ENCODE peak calls at places on chromosome 9, in four cellular contexts. M is fibroblast of lung, E is NCI-H345, X is NCI-H187 treated with DMSO at 0.1 percent for 48 hours. L is an unnamed sample.

GRCh38 chr9:88387035-88387732 is 1.1 kb upstream of the SPIN1 start:
- DNase-seq in X (no peak), M (peak; percentile 51), E (peak; percentile 49), L (peak; percentile 21)

GRCh38 chr9:21974542-21975409 is 19.4 kb downstream of the CDKN2A start:
- DNase-seq in E (peak; percentile 89), X (peak; percentile 10), M (no peak), L (peak; percentile 84)

GRCh38 chr9:79809931-79810330 is 238.2 kb downstream of the TLE4 start:
- DNase-seq in X (no peak), E (no peak), M (peak; percentile 84), L (peak; percentile 78)

GRCh38 chr9:108512426-108513173 is 343.2 kb downstream of the ACTL7B start:
- DNase-seq in E (no peak), X (no peak), M (no peak), L (no peak)

GRCh38 chr9:95506692-95507455 is 9.9 kb downstream of the PTCH1 start:
- DNase-seq in M (peak; percentile 61), X (no peak), E (peak; percentile 40), L (peak; percentile 51)

GRCh38 chr9:115395511-115396021 is 277.6 kb upstream of the TNC start:
- DNase-seq in E (peak; percentile 76), X (no peak), M (no peak), L (peak; percentile 53)

GRCh38 chr9:106860731-106861584 is 2.0 kb upstream of the ZNF462 start:
- DNase-seq in M (peak; percentile 56), E (no peak), X (no peak), L (peak; percentile 14)

GRCh38 chr9:137411670-137412380 is 11.1 kb downstream of the EXD3 start:
- DNase-seq in M (peak; percentile 85), E (no peak), X (no peak), L (peak; percentile 91)

GRCh38 chr9:136856078-136856474 is 3.9 kb downstream of the MAMDC4 start:
- DNase-seq in X (no peak), M (no peak), E (no peak), L (no peak)

GRCh38 chr9:21788752-21789151 is 13.7 kb upstream of the MTAP start:
- DNase-seq in E (no peak), M (peak; percentile 24), X (no peak), L (no peak)

GRCh38 chr9:134624119-134624826 is 17.3 kb upstream of the COL5A1 start:
- DNase-seq in X (no peak), E (no peak), M (peak; percentile 47), L (no peak)

GRCh38 chr9:127940598-127940997 is 2.9 kb upstream of the DPM2 start:
- DNase-seq in E (no peak), X (no peak), M (no peak), L (no peak)

GRCh38 chr9:37582548-37583157 is 6.5 kb upstream of the FBXO10 start:
- DNase-seq in M (peak; percentile 83), X (no peak), E (peak; percentile 17), L (no peak)

GRCh38 chr9:129497837-129498450 is 123.0 kb downstream of the C9orf50 start:
- DNase-seq in M (no peak), E (no peak), X (no peak), L (no peak)

GRCh38 chr9:89870207-89870606 is 265.4 kb downstream of the GADD45G start:
- DNase-seq in X (no peak), E (no peak), M (peak; percentile 19), L (no peak)

GRCh38 chr9:107593224-107593870 is 103.8 kb upstream of the KLF4 start:
- DNase-seq in X (no peak), E (no peak), M (no peak), L (no peak)

GRCh38 chr9:120876842-120877240 is at the start of gene PHF19:
- DNase-seq in E (peak; percentile 45), X (no peak), M (peak; percentile 42), L (peak; percentile 43)

GRCh38 chr9:99274511-99274910 is 52.4 kb downstream of the SEC61B start:
- DNase-seq in E (no peak), X (no peak), M (no peak), L (no peak)

GRCh38 chr9:120643096-120643495 is 63.1 kb upstream of the CDK5RAP2 start:
- DNase-seq in E (no peak), X (no peak), M (no peak), L (no peak)

GRCh38 chr9:116191757-116192415 is 38.3 kb downstream of the PAPPA start:
- DNase-seq in X (no peak), M (no peak), E (no peak), L (no peak)

GRCh38 chr9:91037511-91038482 is 236.2 kb downstream of the SYK start:
- DNase-seq in X (no peak), E (no peak), M (peak; percentile 96), L (peak; percentile 23)

GRCh38 chr9:33517373-33517772 is 6.7 kb upstream of the ANKRD18B start:
- DNase-seq in M (peak; percentile 66), E (peak; percentile 16), X (no peak), L (no peak)

GRCh38 chr9:30774326-30774725 is 1610.1 kb upstream of the ACO1 start:
- DNase-seq in M (no peak), X (no peak), E (no peak), L (no peak)

GRCh38 chr9:133951265-133951664 is 40.9 kb downstream of the VAV2 start:
- DNase-seq in X (no peak), M (no peak), E (no peak), L (no peak)

GRCh38 chr9:80605129-80605528 is 1033.4 kb downstream of the TLE4 start:
- DNase-seq in E (no peak), X (no peak), M (peak; percentile 75), L (peak; percentile 46)

GRCh38 chr9:136867917-136868316 is 1.8 kb upstream of the EDF1 start:
- DNase-seq in X (no peak), E (no peak), M (no peak), L (no peak)

GRCh38 chr9:37529111-37529510 is 43.4 kb downstream of the POLR1E start:
- DNase-seq in M (no peak), X (no peak), E (no peak), L (no peak)

GRCh38 chr9:112341741-112342140 is 8.3 kb upstream of the PTBP3 start:
- DNase-seq in M (no peak), E (no peak), X (no peak), L (peak; percentile 67)

GRCh38 chr9:33227013-33227398 is 13.0 kb upstream of the SPINK4 start:
- DNase-seq in X (no peak), E (no peak), M (no peak), L (no peak)

L was measured in NCI-H226.